ENCODE peak calls at places on chromosomes 6 and 20, in four cellular contexts. D is upper lobe of right lung, P is prostate gland, I is substantia nigra. X is an unnamed sample.
A peak's percentile ranks its signal among the peaks of the same experiment; 100 is the strongest.

GRCh38 chr6:71478834-71479541 is 190.4 kb downstream of the OGFRL1 start:
- DNase-seq in D (no peak), P (no peak), I (no peak), X (no peak)

GRCh38 chr6:167966540-167966905 is 30.9 kb upstream of the KIF25 start:
- DNase-seq in I (no peak), D (no peak), P (no peak), X (no peak)

GRCh38 chr20:21214431-21214830 is 88.5 kb downstream of the KIZ start:
- DNase-seq in I (no peak), P (no peak), D (no peak), X (no peak)

GRCh38 chr6:81894286-81894685 is 141.8 kb upstream of the TENT5A start:
- DNase-seq in I (no peak), D (no peak), P (no peak), X (no peak)

GRCh38 chr6:122838060-122838780 is 49.2 kb downstream of the SMPDL3A start:
- DNase-seq in D (no peak), I (no peak), P (no peak), X (no peak)

GRCh38 chr6:106525111-106525884 is 104.0 kb downstream of the RTN4IP1 start:
- DNase-seq in D (no peak), P (no peak), I (no peak), X (no peak)

GRCh38 chr6:35370799-35371493 is 28.6 kb downstream of the PPARD start:
- DNase-seq in I (no peak), P (no peak), D (peak; percentile 67), X (no peak)

GRCh38 chr20:47262365-47263013 is 94.0 kb downstream of the ZMYND8 start:
- DNase-seq in D (no peak), I (no peak), P (no peak), X (no peak)

GRCh38 chr20:10648651-10649050 is 25.1 kb downstream of the JAG1 start:
- DNase-seq in D (no peak), I (no peak), P (no peak), X (no peak)

GRCh38 chr20:10647909-10648308 is 25.9 kb downstream of the JAG1 start:
- DNase-seq in I (no peak), D (no peak), P (no peak), X (no peak)

GRCh38 chr20:10646006-10646405 is 27.8 kb downstream of the JAG1 start:
- DNase-seq in D (no peak), P (no peak), I (no peak), X (no peak)

GRCh38 chr20:10646886-10647420 is 26.8 kb downstream of the JAG1 start:
- DNase-seq in P (no peak), I (no peak), D (no peak), X (no peak)

DNA sequence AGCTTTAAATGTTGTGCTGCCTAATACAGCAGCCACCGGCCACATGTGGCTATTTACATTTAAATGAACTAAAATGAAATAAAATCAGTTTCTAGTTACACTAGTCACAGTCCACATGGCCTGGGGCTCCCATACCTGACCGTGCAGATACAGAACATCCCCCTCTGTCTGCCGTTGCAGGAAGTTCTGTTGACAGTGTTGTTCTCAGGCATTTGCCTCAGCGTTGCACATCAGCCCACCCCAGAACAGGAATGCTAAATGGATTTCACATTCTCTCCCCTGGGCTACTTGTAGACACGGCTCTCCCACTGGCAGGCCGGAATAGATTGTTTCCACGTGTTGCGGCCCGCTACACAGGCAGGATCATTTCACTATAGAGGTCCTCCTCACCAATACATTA is 26.3 kb downstream of the JAG1 start:
- DNase-seq in P (no peak), D (no peak), I (no peak), X (no peak)
- H3K27ac ChIP-seq in P (peak overlapping the region; percentile 19), D (no peak overlapping the region), I (no peak overlapping the region), X (no peak overlapping the region)

DNA sequence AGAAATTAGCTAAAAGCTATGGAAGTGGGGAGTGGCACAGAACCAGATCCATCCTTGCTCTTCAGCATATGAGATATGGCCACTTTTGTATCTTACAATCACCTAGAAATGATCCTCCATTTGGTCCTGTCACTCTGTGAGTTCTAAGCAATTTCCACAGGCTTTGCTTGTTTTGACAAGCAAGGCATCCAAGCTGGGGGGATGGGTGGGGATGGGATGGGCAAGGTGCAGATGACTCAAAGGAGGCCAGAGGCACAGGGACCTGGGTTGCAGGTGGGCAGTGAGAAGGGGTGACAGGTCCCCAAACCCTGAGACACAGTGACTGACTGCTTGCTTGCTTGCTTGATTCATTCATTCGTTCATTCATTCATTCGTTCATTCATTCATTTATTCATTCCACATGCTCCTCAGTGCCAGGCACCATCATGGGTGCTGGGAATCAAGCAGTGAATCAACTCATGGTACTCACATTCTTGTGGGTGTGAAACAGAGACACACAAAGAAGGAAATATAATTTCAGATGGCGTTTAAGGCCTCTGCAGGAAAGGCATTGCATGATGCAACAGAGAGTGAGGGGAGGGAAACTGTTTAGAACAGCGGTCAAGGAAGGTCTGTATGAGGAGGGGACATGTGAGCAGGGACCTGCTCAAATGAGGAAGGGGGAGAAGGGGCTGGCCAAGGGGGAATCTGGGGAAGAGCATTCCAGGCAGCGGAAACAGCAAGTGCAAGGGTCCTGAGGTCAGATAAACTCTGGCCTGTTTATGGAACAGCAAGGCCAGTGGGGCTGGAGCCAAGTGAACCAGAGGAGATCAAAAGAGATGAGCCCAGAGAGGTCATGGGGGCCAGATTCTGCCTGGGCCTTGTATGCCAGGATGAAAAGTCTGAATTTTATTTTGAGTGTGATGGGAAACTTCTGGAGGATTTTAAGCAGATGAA is 3.4 kb downstream of the KCNB1 start:
- DNase-seq in P (no peak), I (no peak), D (no peak), X (no peak)
- H3K27ac ChIP-seq in P (no peak overlapping the region), I (no peak overlapping the region), D (no peak overlapping the region), X (no peak overlapping the region)

DNA sequence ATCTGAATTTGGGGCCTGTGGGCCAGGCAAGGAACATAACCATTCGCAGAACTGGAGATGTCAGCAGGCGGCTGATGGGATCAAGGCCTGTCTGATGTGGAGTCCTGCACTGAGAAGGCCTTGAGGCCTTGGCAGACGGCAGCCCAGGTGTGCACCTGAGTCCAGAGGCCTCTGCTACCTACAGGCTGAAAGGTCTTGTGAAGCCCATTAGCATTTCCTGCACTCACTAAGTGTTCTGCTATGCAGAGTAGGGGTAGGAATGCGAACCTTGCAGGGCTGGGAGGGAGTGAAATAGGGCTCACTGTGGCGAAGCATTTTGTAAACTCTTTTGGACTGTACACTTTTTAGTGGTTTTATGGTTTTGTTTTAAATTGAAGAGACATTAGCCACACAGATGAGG is 48.3 kb upstream of the RNF24 start:
- DNase-seq in I (no peak), P (no peak), D (no peak), X (no peak)
- H3K27ac ChIP-seq in I (no peak overlapping the region), P (peak overlapping the region; percentile 75), D (peak overlapping the region; percentile 78), X (no peak overlapping the region)

GRCh38 chr6:118667988-118668387 is 16.6 kb upstream of the CEP85L start:
- DNase-seq in I (no peak), P (no peak), D (no peak), X (no peak)

GRCh38 chr6:118668761-118669411 is 17.5 kb upstream of the CEP85L start:
- DNase-seq in I (no peak), D (no peak), P (no peak), X (no peak)

GRCh38 chr6:118669561-118669960 is 18.2 kb upstream of the CEP85L start:
- DNase-seq in P (no peak), D (no peak), I (no peak), X (no peak)

GRCh38 chr6:118663993-118664985 is 12.9 kb upstream of the CEP85L start:
- DNase-seq in I (no peak), P (no peak), D (no peak), X (no peak)

DNA sequence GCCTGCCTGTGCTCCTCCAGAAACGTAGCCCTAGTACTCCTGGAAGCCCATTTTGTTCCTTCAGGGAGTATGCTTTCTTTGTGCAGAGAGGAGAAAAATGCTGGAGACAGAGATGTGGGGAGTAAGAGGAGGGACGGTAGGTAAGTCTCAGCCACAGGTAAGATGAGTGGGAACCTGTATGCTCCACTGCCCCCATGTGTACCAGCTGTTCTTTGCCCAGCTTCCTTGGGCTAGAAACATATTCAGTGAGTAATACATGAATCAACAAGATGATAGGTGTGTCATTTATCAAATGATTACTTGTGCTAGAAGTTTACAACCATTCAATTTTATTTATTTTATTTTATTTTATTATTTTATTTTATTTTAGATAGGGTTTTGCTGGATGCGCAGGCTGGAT is 13.6 kb upstream of the CEP85L start:
- DNase-seq in D (no peak), I (no peak), P (no peak), X (no peak)
- H3K27ac ChIP-seq in D (no peak overlapping the region), I (no peak overlapping the region), P (no peak overlapping the region), X (no peak overlapping the region)

GRCh38 chr6:56693246-56693607 is 50.5 kb upstream of the DST start:
- DNase-seq in I (peak; percentile 47), D (peak; percentile 69), P (peak; percentile 63), X (peak; percentile 47)

GRCh38 chr6:56690519-56691200 is 48.0 kb upstream of the DST start:
- DNase-seq in D (no peak), P (no peak), I (no peak), X (no peak)

GRCh38 chr6:56693988-56694387 is 51.3 kb upstream of the DST start:
- DNase-seq in I (no peak), P (no peak), D (no peak), X (no peak)

GRCh38 chr6:56691201-56691595 is 48.5 kb upstream of the DST start:
- DNase-seq in I (no peak), D (no peak), P (no peak), X (no peak)

DNA sequence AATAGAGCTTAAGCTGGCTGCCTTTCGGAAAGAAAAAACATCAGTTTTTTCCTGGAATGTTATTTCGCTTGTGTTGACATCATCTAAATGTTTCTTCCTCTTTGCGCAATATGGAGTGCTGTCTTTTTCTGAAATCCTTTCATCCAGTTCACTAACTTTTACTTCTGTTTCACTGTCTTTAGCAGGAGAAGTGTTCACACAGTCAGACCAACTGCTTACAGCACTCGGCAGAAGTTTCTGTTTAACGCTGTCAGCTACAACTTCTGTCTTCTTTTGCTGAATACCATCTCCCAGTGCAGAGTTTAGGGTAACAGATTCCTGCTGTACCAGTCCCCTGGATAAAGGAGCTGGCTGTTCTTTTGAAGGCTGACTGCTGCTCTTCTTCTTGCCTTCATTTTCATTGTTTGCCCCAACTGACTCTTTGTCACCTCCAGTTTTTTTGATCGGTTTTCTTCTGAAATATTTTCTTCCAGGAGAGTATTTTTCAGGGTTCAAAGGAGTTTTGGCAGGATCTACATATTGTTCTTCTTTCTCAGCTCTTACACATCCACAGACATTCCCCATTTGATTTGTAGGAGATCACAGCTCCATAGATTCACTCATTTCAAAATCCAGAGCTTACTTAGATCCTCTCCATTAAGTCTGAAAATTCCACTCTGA is 50.0 kb upstream of the DST start:
- DNase-seq in I (no peak), P (no peak), D (no peak), X (no peak)
- H3K27ac ChIP-seq in I (peak overlapping the region; percentile 88), P (no peak overlapping the region), D (peak overlapping the region; percentile 78), X (peak overlapping the region; percentile 6)

GRCh38 chr20:19813839-19814238 is 55.8 kb downstream of the RIN2 start:
- DNase-seq in I (no peak), P (no peak), D (no peak), X (no peak)
- H3K27ac ChIP-seq in I (no peak overlapping the region), P (no peak overlapping the region), D (no peak overlapping the region), X (no peak overlapping the region)

GRCh38 chr20:22925613-22925983 is 109.5 kb upstream of the SSTR4 start:
- DNase-seq in P (no peak), D (no peak), I (no peak), X (no peak)

GRCh38 chr20:22929661-22930060 is 105.5 kb upstream of the SSTR4 start:
- DNase-seq in D (no peak), P (no peak), I (no peak), X (no peak)

GRCh38 chr20:22927537-22927936 is 107.6 kb upstream of the SSTR4 start:
- DNase-seq in I (no peak), D (no peak), P (no peak), X (no peak)

GRCh38 chr20:22931653-22932052 is 103.5 kb upstream of the SSTR4 start:
- DNase-seq in I (no peak), D (no peak), P (no peak), X (no peak)

GRCh38 chr20:22928679-22929078 is 106.4 kb upstream of the SSTR4 start:
- DNase-seq in D (no peak), I (no peak), P (no peak), X (no peak)
- H3K27ac ChIP-seq in D (no peak overlapping the region), I (no peak overlapping the region), P (no peak overlapping the region), X (no peak overlapping the region)

X was measured in pancreas.